ENCODE peak calls at places on chromosomes 11 and 22, in ten cellular contexts. L is NCI-H748 treated with DMSO at 0.1 percent for 48 hours; Y is caudate nucleus; C is choroid plexus epithelial cell; H is RCC 7860; T is activated naive CD8-positive, alpha-beta T cell treated with anti-CD3 and anti-CD28 coated beads for 36 hours; K is right cardiac atrium; U is DMS153; J is activated T-cell treated with anti-CD3 and anti-CD28 coated beads for 48 hours; F is substantia nigra. O is an unnamed sample.

GRCh38 chr22:47165998-47166397 is 403.5 kb downstream of the TBC1D22A start:
- DNase-seq in L (no peak), Y (no peak), C (no peak), H (no peak), T (no peak), K (no peak), U (no peak), J (no peak), F (no peak), O (no peak)

GRCh38 chr11:67371549-67372231 is 1.7 kb downstream of the CLCF1 start:
- DNase-seq in L (no peak), Y (no peak), C (peak), H (peak), T (no peak), K (peak), U (no peak), J (no peak), F (no peak), O (peak)

GRCh38 chr22:49664891-49665290 is 162.8 kb downstream of the BRD1 start:
- DNase-seq in L (no peak), Y (no peak), C (no peak), H (no peak), T (no peak), K (no peak), U (no peak), J (no peak), F (no peak), O (no peak)

GRCh38 chr11:2211113-2211971 is 39.7 kb upstream of the TH start:
- DNase-seq in L (peak), Y (no peak), C (no peak), H (no peak), T (no peak), K (peak), U (peak), J (no peak), F (no peak), O (peak)

GRCh38 chr22:17097701-17098100 is 12.9 kb downstream of the IL17RA start:
- DNase-seq in L (no peak), Y (no peak), C (no peak), H (no peak), T (no peak), K (no peak), U (no peak), J (no peak), F (no peak), O (no peak)

GRCh38 chr22:37752189-37753061 is 55.3 kb upstream of the GCAT start:
- DNase-seq in L (no peak), Y (no peak), C (peak), H (peak), T (no peak), K (peak), U (peak), J (no peak), F (peak), O (no peak)

GRCh38 chr11:120746395-120746794 is 234.8 kb downstream of the GRIK4 start:
- DNase-seq in L (no peak), Y (no peak), C (no peak), H (no peak), T (no peak), K (no peak), U (no peak), J (no peak), F (no peak), O (no peak)

GRCh38 chr11:128535468-128536457 is 51.6 kb downstream of the ETS1 start:
- DNase-seq in L (no peak), Y (no peak), C (no peak), H (no peak), T (no peak), K (no peak), U (no peak), J (no peak), F (no peak), O (no peak)

GRCh38 chr22:20051927-20052308 is 28.1 kb upstream of the DGCR8 start:
- DNase-seq in L (no peak), Y (no peak), C (no peak), H (no peak), T (no peak), K (no peak), U (no peak), J (no peak), F (no peak), O (no peak)

GRCh38 chr22:19571207-19571795 is 47.1 kb upstream of the CLDN5 start:
- DNase-seq in L (no peak), Y (no peak), C (peak), H (no peak), T (no peak), K (no peak), U (no peak), J (no peak), F (no peak), O (no peak)

GRCh38 chr11:6482431-6482830 is 1.1 kb downstream of the TIMM10B start:
- DNase-seq in L (no peak), Y (no peak), C (no peak), H (no peak), T (no peak), K (no peak), U (no peak), J (no peak), F (no peak), O (no peak)

GRCh38 chr11:132263231-132263630 is 892.8 kb downstream of the NTM start:
- DNase-seq in L (no peak), Y (no peak), C (no peak), H (no peak), T (no peak), K (no peak), U (no peak), J (no peak), F (no peak), O (no peak)

GRCh38 chr22:44088976-44089570 is 65.0 kb downstream of the PARVB start:
- DNase-seq in L (no peak), Y (no peak), C (no peak), H (no peak), T (no peak), K (peak), U (no peak), J (no peak), F (peak), O (no peak)

GRCh38 chr11:121304750-121305149 is 12.2 kb downstream of the SC5D start:
- DNase-seq in L (no peak), Y (no peak), C (no peak), H (no peak), T (no peak), K (no peak), U (no peak), J (no peak), F (no peak), O (no peak)

GRCh38 chr11:1744879-1745700 is 5.3 kb downstream of the IFITM10 start:
- DNase-seq in L (no peak), Y (no peak), C (no peak), H (no peak), T (no peak), K (no peak), U (no peak), J (no peak), F (no peak), O (no peak)

GRCh38 chr22:48906177-48906835 is 921.4 kb downstream of the BRD1 start:
- DNase-seq in L (no peak), Y (no peak), C (no peak), H (no peak), T (no peak), K (no peak), U (no peak), J (no peak), F (no peak), O (no peak)

GRCh38 chr22:40487663-40488249 is 117.4 kb downstream of the SGSM3 start:
- DNase-seq in L (no peak), Y (no peak), C (peak), H (no peak), T (no peak), K (no peak), U (peak), J (no peak), F (no peak), O (no peak)

GRCh38 chr22:27377901-27378300 is 423.7 kb downstream of the MN1 start:
- DNase-seq in L (peak), Y (no peak), C (peak), H (peak), T (no peak), K (no peak), U (peak), J (no peak), F (no peak), O (no peak)

GRCh38 chr11:123202155-123202714 is 7.2 kb upstream of the CLMP start:
- DNase-seq in L (no peak), Y (no peak), C (peak), H (no peak), T (no peak), K (no peak), U (no peak), J (no peak), F (no peak), O (no peak)

GRCh38 chr22:28771195-28771791 is 1.2 kb upstream of the CCDC117 start:
- DNase-seq in L (no peak), Y (no peak), C (no peak), H (no peak), T (no peak), K (no peak), U (peak), J (no peak), F (no peak), O (no peak)

GRCh38 chr22:30602049-30602448 is 4.9 kb upstream of the TCN2 start:
- DNase-seq in L (no peak), Y (no peak), C (peak), H (peak), T (no peak), K (no peak), U (no peak), J (no peak), F (no peak), O (no peak)

O was measured in NCI-H1930.